ENCODE peak calls at places on chromosomes 2 and 18, in seven cellular contexts. P, K, S, D, O, Q and A are unnamed samples.

GRCh38 chr2:215722125-215722524 is 286.3 kb upstream of the FN1 start:
- DNase-seq in S (no peak), O (no peak), K (no peak), Q (no peak), P (no peak), D (peak), A (no peak)

GRCh38 chr18:77096936-77097886 is 35.4 kb downstream of the MBP start:
- DNase-seq in P (peak), Q (no peak), D (no peak), O (no peak), K (no peak), S (no peak), A (no peak)

GRCh38 chr2:3479430-3480320 is 39.7 kb downstream of the ADI1 start:
- DNase-seq in S (no peak), P (no peak), O (no peak), K (no peak), Q (no peak), D (no peak), A (no peak)

GRCh38 chr2:16264931-16265540 is 324.7 kb downstream of the MYCN start:
- DNase-seq in K (no peak), O (no peak), S (no peak), Q (no peak), P (no peak), D (no peak), A (no peak)

GRCh38 chr2:236968101-236968886 is 117.4 kb upstream of the COPS8 start:
- DNase-seq in D (peak), Q (no peak), P (no peak), K (no peak), O (no peak), S (no peak), A (no peak)

GRCh38 chr2:192029089-192029488 is 165.6 kb downstream of the TMEFF2 start:
- DNase-seq in K (peak), O (peak), S (no peak), D (peak), Q (peak), P (peak), A (peak)

GRCh38 chr2:71226391-71226964 is 425 bp downstream of the PAIP2B start:
- DNase-seq in P (peak), S (peak), K (peak), Q (peak), O (no peak), D (peak), A (peak)

GRCh38 chr2:37832590-37833197 is 92.4 kb upstream of the RMDN2 start:
- DNase-seq in Q (peak), P (peak), K (peak), D (peak), O (peak), S (peak), A (peak)

GRCh38 chr2:218329027-218329825 is 27.4 kb upstream of the CATIP start:
- DNase-seq in S (no peak), O (no peak), D (no peak), P (no peak), K (no peak), Q (no peak), A (no peak)

GRCh38 chr18:3466051-3466450 is 16.1 kb downstream of the TGIF1 start:
- DNase-seq in K (peak), S (no peak), D (peak), P (no peak), O (no peak), Q (no peak), A (peak)
- TF ChIP-seq EZH2phosphoT487 in K (no peak), S (no peak), D (no peak), P (no peak), O (no peak), Q (no peak), A (no peak)

DNA sequence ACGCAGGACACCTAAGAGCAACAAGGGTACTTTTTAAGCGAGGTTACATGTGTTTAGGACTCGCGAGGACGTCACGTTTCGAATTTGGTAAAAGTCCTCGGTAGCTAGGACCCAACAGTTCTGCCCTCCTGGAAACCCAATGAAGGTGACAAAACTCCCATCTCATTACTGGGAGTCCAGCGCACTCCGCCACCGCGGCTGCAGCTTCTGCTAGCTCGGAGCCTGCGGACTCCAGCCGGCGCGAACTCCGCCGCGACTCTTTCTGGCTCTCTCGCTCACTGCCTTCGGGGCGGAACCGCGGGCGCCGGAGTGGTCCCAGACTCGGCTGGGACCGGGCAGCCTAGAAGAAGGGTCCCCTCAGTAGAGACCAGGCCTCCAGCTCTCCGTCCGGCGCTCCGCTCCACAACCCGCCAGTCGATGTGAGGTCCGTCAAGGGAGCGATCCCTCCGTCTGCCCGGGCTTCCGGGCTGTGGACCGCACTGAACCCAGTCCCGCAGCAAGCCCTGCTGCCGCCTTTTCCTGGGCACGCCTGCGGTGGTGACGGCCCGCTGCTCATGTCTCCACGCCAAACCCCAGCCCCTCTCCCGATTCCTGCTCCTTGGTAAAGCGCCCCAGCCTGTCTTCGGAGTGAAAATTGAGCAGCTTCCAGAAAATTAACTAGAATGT is 3.0 kb upstream of the OSR1 start:
- DNase-seq in S (no peak), Q (peak), D (no peak), K (peak), O (no peak), P (peak), A (no peak)
- TF ChIP-seq EZH2 in S (no peak), Q (peak), D (no peak), K (no peak), O (no peak), P (peak), A (no peak)

GRCh38 chr2:9753276-9753600 is 90.0 kb upstream of the TAF1B start:
- DNase-seq in S (no peak), Q (peak), O (peak), D (peak), K (peak), P (no peak), A (peak)
- TF ChIP-seq EZH2phosphoT487 in S (no peak), Q (no peak), O (no peak), D (no peak), K (no peak), P (no peak), A (no peak)

DNA sequence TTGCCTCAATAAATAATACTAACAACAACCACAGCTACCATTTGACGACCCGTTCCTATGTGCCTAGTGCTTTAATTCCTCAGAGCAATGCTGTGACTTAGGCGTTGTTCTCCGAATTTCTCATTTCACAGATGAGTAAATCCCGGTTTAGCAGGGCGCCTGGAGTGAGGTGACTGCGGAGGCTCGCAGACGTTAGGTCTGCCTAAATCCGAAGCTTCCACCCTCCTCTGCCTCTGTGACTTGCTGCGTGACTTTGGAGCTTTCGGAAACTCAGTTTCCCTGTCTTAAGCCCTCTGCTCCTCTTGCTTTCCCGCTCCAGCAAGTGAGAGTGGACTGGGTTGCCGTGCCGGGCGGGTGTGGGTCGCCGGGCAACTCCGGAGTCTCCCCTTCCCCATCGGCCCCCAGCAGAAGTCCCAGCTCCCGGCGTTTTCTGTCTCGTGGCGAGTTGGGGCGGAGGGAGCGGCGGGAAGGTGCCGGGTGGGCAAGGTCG is 711 bp upstream of the ATOH8 start:
- DNase-seq in D (no peak), S (no peak), P (peak), Q (peak), O (no peak), K (peak), A (no peak)
- TF ChIP-seq EZH2 in D (peak), S (no peak), P (peak), Q (peak), O (no peak), K (no peak), A (no peak)

GRCh38 chr18:267380-267687 is 513 bp downstream of the THOC1 start:
- DNase-seq in D (peak), O (no peak), P (peak), Q (no peak), S (peak), K (no peak), A (no peak)
- TF ChIP-seq EZH2phosphoT487 in D (no peak), O (no peak), P (no peak), Q (no peak), S (no peak), K (no peak), A (no peak)

GRCh38 chr2:29580223-29580622 is 341.2 kb downstream of the ALK start:
- DNase-seq in D (no peak), P (no peak), O (no peak), S (no peak), K (peak), Q (no peak), A (no peak)
- TF ChIP-seq EZH2 in D (no peak), P (no peak), O (no peak), S (no peak), K (no peak), Q (no peak), A (no peak)

GRCh38 chr2:40400336-40400953 is 51.4 kb downstream of the SLC8A1 start:
- DNase-seq in Q (no peak), P (peak), D (no peak), S (no peak), O (no peak), K (peak), A (peak)
- TF ChIP-seq EZH2phosphoT487 in Q (no peak), P (no peak), D (no peak), S (no peak), O (no peak), K (no peak), A (no peak)

GRCh38 chr2:23617167-23617787 is 232.3 kb downstream of the KLHL29 start:
- DNase-seq in K (peak), Q (no peak), D (peak), O (no peak), S (no peak), P (no peak), A (no peak)
- TF ChIP-seq EZH2 in K (no peak), Q (no peak), D (no peak), O (no peak), S (no peak), P (no peak), A (no peak)

GRCh38 chr2:26442707-26443106 is 35.2 kb downstream of the OTOF start:
- DNase-seq in P (no peak), S (no peak), K (no peak), D (no peak), O (no peak), Q (no peak), A (no peak)
- TF ChIP-seq EZH2phosphoT487 in P (no peak), S (no peak), K (no peak), D (no peak), O (no peak), Q (no peak), A (no peak)

DNA sequence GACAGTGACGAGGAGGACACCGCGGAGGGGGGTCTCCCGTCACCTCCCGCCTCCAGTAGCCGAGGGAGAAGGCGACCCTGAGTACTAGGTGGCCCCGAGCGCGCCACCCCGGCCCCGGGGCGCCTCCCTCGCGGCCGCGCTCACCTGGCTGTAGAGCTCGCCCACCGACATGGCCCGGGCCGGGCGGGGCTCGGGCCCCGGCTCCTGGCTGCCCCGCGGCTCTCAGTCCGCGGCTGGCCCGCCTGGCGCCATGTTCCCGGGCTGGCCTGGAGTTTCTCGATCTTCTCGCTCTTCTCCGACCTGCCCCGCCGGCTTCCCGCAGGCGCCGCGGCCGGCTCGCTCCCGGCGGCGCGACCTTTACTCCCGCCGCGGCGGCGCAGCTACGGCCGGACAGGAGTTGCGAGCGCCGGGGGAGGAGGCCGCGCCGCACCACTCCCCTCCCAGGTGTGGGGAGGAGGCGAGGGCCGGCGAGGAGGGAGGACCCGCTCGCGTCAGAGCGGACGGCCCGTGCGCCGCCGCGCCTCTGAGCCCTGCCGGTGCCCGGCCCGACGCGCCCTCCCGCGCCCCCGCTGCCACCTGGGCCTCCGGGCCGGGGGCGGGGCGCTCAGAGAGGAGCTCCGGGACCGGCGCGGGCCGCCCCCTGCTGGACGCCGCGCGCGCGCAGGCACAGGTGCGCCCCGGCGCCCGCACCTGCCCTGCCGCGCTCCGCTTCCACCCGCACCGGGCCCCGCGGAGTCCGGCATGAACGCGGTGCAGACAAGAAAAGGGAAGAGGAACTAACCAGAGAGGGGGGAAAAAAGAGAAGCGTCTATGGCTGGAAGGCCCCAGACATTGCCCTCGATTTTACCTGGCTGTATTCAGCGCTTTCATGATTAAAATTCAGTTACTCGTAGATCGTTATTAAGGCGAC is at the start of gene MYO5B:
- DNase-seq in S (peak), O (peak), P (peak), Q (peak), K (peak), D (peak), A (peak)
- TF ChIP-seq EZH2 in S (no peak), O (no peak), P (no peak), Q (no peak), K (peak), D (peak), A (no peak)